ENCODE peak calls at places on chromosomes 4 and X, in six cellular contexts. W is upper lobe of right lung, B is astrocyte of the spinal cord, K is NB4, Q is epithelial cell of proximal tubule, F is transverse colon. A is an unnamed sample.

GRCh38 chr4:11598591-11598990 is 169.9 kb upstream of the HS3ST1 start:
- DNase-seq in B (no peak), F (no peak), W (no peak), K (no peak), Q (no peak), A (no peak)

GRCh38 chrX:30965751-30966150 is 76.7 kb upstream of the TAB3 start:
- DNase-seq in K (peak), B (no peak), W (no peak), Q (no peak), F (no peak), A (no peak)

GRCh38 chrX:136802515-136802914 is 21.8 kb upstream of the ARHGEF6 start:
- DNase-seq in W (no peak), Q (no peak), K (peak), B (no peak), F (no peak), A (no peak)

GRCh38 chrX:49876750-49877149 is 2.5 kb upstream of the USP27X start:
- DNase-seq in K (peak), Q (no peak), B (peak), W (no peak), F (no peak), A (peak)

GRCh38 chr4:177070533-177070932 is 239.1 kb upstream of the NEIL3 start:
- DNase-seq in K (no peak), B (no peak), W (no peak), F (no peak), Q (no peak), A (no peak)

GRCh38 chr4:5638316-5638715 is 70.0 kb downstream of the EVC2 start:
- DNase-seq in F (no peak), W (no peak), B (peak), Q (no peak), K (no peak), A (no peak)

GRCh38 chr4:135508006-135508714 is 1306.6 kb upstream of the PABPC4L start:
- DNase-seq in F (no peak), Q (peak), W (no peak), B (peak), K (peak), A (no peak)

GRCh38 chr4:102533916-102534315 is 32.8 kb downstream of the NFKB1 start:
- DNase-seq in W (no peak), Q (no peak), K (no peak), F (no peak), B (no peak), A (no peak)

GRCh38 chr4:4574792-4575191 is 32.9 kb upstream of the STX18 start:
- DNase-seq in Q (peak), F (peak), K (no peak), B (peak), W (peak), A (no peak)

GRCh38 chr4:173530326-173531062 is 465 bp upstream of the HAND2 start:
- DNase-seq in Q (no peak), B (no peak), F (no peak), W (no peak), K (no peak), A (no peak)

GRCh38 chr4:30553151-30553550 is 167.0 kb upstream of the PCDH7 start:
- DNase-seq in Q (no peak), F (no peak), W (no peak), B (no peak), K (no peak), A (no peak)

GRCh38 chr4:145720656-145721055 is 40.7 kb downstream of the C4orf51 start:
- DNase-seq in B (no peak), F (no peak), W (no peak), K (no peak), Q (no peak), A (no peak)

GRCh38 chr4:7323872-7324650 is 110.7 kb downstream of the PSAPL1 start:
- DNase-seq in K (peak), W (no peak), B (no peak), Q (no peak), F (no peak), A (peak)

GRCh38 chrX:47169726-47170515 is 23.7 kb upstream of the UBA1 start:
- DNase-seq in F (no peak), K (no peak), B (peak), Q (no peak), W (peak), A (no peak)

GRCh38 chr4:27082786-27083185 is 222.1 kb downstream of the STIM2 start:
- DNase-seq in K (no peak), W (no peak), Q (no peak), F (no peak), B (no peak), A (no peak)

GRCh38 chr4:3074078-3074845 is at the start of the genes HTT and HTT-AS:
- DNase-seq in K (peak), F (peak), Q (peak), B (peak), W (peak), A (peak)

GRCh38 chr4:71732066-71732465 is 51.8 kb downstream of the GC start:
- DNase-seq in W (no peak), B (peak), K (no peak), Q (peak), F (no peak), A (no peak)

GRCh38 chrX:10615931-10616780 is 4.2 kb downstream of the MID1 start:
- DNase-seq in F (peak), W (no peak), K (peak), Q (no peak), B (peak), A (no peak)

GRCh38 chr4:148787831-148788477 is 345.7 kb upstream of the NR3C2 start:
- DNase-seq in B (peak), Q (peak), F (no peak), K (no peak), W (no peak), A (no peak)

GRCh38 chr4:174882317-174882992 is 35.7 kb upstream of the ADAM29 start:
- DNase-seq in W (no peak), Q (no peak), K (no peak), B (no peak), F (no peak), A (no peak)

GRCh38 chr4:130031858-130032257 is 935.9 kb downstream of the C4orf33 start:
- DNase-seq in K (no peak), Q (no peak), F (no peak), B (no peak), W (no peak), A (no peak)

GRCh38 chr4:74623041-74623440 is 171.3 kb downstream of the BTC start:
- DNase-seq in F (peak), Q (no peak), W (no peak), K (peak), B (no peak), A (no peak)

GRCh38 chr4:105147226-105148151 is 813 bp downstream of the TET2 start:
- DNase-seq in W (no peak), B (peak), Q (no peak), F (peak), K (peak), A (no peak)

GRCh38 chr4:129167640-129168260 is 71.8 kb downstream of the C4orf33 start:
- DNase-seq in W (no peak), F (no peak), K (no peak), B (no peak), Q (no peak), A (no peak)

GRCh38 chr4:146142768-146143167 is 32.8 kb upstream of the LSM6 start:
- DNase-seq in B (no peak), K (no peak), F (no peak), Q (no peak), W (no peak), A (no peak)

GRCh38 chr4:144288011-144288903 is 147.7 kb upstream of the GYPA start:
- DNase-seq in Q (no peak), K (no peak), F (no peak), B (peak), W (no peak), A (peak)

GRCh38 chrX:8845469-8845868 is 44.3 kb upstream of the FAM9A start:
- DNase-seq in K (no peak), F (no peak), W (no peak), B (no peak), Q (no peak), A (no peak)

GRCh38 chr4:25092139-25092538 is 61.4 kb upstream of the LGI2 start:
- DNase-seq in Q (no peak), W (no peak), F (no peak), B (no peak), K (no peak), A (no peak)

GRCh38 chr4:74174421-74174820 is 16.5 kb downstream of the MTHFD2L start:
- DNase-seq in Q (no peak), B (no peak), W (no peak), F (no peak), K (no peak), A (no peak)

GRCh38 chrX:9089652-9090051 is 55.7 kb upstream of the FAM9B start:
- DNase-seq in K (peak), F (no peak), W (no peak), B (no peak), Q (no peak), A (no peak)

GRCh38 chr4:113673450-113673849 is 88.1 kb downstream of the CAMK2D start:
- DNase-seq in K (peak), F (peak), Q (peak), W (no peak), B (no peak), A (no peak)

GRCh38 chrX:47563801-47564315 is 2.9 kb downstream of the ARAF start:
- DNase-seq in F (no peak), B (no peak), W (no peak), Q (no peak), K (peak), A (no peak)

GRCh38 chr4:106395582-106395981 is 27.0 kb upstream of the GIMD1 start:
- DNase-seq in K (no peak), F (no peak), Q (no peak), W (no peak), B (no peak), A (no peak)

GRCh38 chrX:75784689-75785491 is at the start of gene MAGEE2:
- DNase-seq in B (no peak), W (no peak), Q (no peak), F (no peak), K (no peak), A (no peak)
- TF ChIP-seq CTCF in B (no peak), W (no peak), Q (no peak), F (no peak), K (no peak), A (no peak)

DNA sequence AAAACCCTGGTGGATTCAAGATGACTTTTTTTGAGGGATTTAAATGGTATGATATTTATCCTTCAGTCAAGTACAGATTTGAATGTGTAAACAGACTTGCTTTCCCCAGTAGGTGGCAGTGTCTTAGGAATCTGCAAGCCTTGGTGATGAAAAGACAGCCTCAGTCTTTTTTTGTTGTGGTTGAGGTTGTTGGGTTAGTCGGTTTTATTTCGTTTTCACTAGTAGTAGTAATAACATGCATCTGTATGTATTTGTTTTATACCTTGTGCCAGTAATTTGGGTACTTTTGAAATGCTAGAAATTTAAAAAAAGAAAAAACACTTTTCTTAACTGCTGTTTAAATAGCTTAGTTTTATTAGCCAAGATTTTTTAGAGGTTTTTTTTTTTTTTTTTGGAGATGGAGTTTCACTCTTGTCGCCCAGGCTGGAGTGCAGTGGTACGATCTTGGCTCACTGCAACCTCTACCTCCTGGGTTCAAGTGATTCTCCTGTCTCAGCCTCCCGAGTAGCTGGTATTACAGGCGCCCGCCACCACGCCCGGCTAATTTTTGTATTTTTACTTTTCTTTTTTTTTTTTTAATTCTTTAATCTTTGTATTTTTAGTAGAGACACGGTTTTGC is 39.2 kb downstream of the COPS4 start:
- DNase-seq in W (no peak), F (peak), B (peak), Q (peak), K (peak), A (peak)
- TF ChIP-seq CTCF in W (peak), F (peak), B (peak), Q (peak), K (peak), A (peak)

GRCh38 chrX:12970691-12971202 is 4.2 kb upstream of the TMSB4X start:
- DNase-seq in K (peak), Q (no peak), F (no peak), B (peak), W (no peak), A (no peak)
- TF ChIP-seq CTCF in K (peak), Q (peak), F (peak), B (peak), W (peak), A (peak)

DNA sequence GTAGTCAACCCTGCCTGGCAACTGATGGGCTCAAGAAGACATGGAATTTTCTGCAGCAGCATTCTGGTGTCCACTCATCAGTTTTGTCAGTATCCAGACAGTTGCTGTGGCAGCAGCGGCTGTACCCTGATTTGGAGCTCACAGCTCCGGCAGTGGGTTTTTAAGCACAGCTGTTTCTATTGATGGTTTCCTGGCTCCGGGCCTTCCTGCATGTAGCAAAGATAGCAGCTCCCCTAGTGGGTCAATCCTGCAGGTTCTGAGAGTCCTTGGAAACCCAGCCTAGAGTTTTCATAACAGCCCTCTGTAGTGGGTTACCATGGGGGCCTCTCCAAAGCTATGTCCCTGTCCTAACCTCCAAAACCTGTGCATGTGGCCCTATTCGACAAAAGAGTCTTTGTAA is 84.0 kb upstream of the ATP6AP2 start:
- DNase-seq in F (no peak), B (peak), Q (no peak), K (no peak), W (no peak), A (no peak)
- TF ChIP-seq CTCF in F (no peak), B (peak), Q (peak), K (no peak), W (no peak), A (no peak)

GRCh38 chrX:115906276-115906675 is 264.3 kb upstream of the AGTR2 start:
- DNase-seq in F (no peak), B (no peak), W (no peak), Q (no peak), K (no peak), A (no peak)
- TF ChIP-seq CTCF in F (no peak), B (no peak), W (no peak), Q (no peak), K (no peak), A (no peak)

DNA sequence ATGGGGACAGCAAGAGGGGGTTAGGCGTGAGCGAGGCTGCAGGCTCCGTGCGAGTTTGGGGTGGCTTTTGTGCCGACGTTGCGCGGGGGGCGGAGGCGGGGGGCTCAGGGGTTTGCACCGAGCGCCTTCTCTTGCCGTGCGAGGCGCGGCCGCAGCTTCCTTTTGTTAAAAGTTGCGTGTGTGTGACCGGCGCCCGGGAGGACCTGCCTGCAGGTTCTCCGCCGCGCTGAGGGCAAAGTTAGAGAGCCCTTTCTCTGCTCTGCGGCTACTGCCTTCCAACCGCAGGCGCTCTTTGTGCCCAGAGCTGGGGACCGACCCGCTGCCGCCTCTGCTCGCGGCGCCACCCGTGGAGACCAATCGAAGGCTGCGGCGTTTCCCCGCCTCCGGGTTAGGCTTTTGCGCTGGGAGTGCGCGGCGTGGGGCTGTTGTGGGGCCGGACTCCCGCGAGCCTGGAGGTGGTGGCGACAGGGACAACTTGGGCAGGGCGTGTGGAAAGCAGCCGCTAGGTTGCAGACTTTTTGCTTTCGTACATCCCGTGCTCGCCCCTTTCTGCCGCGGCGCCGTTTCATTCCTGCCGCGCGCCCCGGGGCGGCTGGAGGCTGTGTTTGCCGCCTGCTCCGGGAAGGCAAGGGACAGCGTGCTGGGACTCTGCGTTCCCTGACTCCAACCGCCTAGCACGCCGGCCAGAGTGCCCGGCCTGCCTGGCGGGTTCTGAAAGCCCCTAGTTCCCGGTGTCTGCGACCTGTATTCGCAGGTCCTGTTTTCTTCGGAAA is 750 bp downstream of the KIT start:
- DNase-seq in F (peak), W (peak), Q (no peak), B (peak), K (peak), A (no peak)
- TF ChIP-seq CTCF in F (no peak), W (peak), Q (peak), B (peak), K (peak), A (no peak)

DNA sequence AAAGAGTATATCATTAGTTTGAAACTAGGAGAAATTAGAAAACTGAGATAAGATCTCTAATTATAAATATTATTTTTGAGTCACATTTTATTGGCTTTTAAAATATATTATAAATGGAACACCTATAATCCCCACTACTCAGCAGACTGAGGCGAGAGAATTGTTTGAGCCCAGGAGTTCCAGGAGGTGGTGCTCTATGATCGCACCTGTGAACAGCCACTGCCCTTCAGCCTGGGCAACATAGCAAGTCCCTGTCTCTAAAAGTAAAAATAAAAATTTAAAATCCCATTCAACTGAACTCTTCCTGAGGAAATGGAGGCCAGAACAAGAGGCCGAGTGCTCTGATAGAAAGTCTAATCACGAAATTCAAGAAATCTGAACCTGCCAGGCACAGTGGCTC is 6.3 kb upstream of the C4orf36 start:
- DNase-seq in F (no peak), B (no peak), K (peak), W (no peak), Q (no peak), A (no peak)
- TF ChIP-seq CTCF in F (no peak), B (peak), K (peak), W (no peak), Q (peak), A (peak)

A was measured in D721Med.